ENCODE peak calls at places on chromosomes 6 and 20, in four cellular contexts. One of them, this sample, is unnamed.

GRCh38 chr20:59560588-59561227 is 43.6 kb upstream of the PHACTR3 start:
- DNase-seq in suprapubic skin: no peak
- DNase-seq in A549: peak; percentile 35
- DNase-seq in OCI-LY7: peak; percentile 20
- DNase-seq in this sample: no peak

GRCh38 chr6:16730720-16731502 is 30.3 kb downstream of the ATXN1 start:
- DNase-seq in OCI-LY7: no peak
- DNase-seq in suprapubic skin: no peak
- DNase-seq in A549: no peak
- DNase-seq in this sample: no peak

GRCh38 chr20:47717421-47717820 is 67.9 kb downstream of the SULF2 start:
- DNase-seq in OCI-LY7: no peak
- DNase-seq in A549: no peak
- DNase-seq in suprapubic skin: no peak
- DNase-seq in this sample: no peak

GRCh38 chr6:35919085-35919826 is 1.6 kb downstream of the SRPK1 start:
- DNase-seq in A549: peak; percentile 23
- DNase-seq in OCI-LY7: peak; percentile 38
- DNase-seq in suprapubic skin: no peak
- DNase-seq in this sample: no peak

GRCh38 chr6:117317261-117317660 is 51.9 kb downstream of the VGLL2 start:
- DNase-seq in suprapubic skin: no peak
- DNase-seq in OCI-LY7: peak; percentile 1
- DNase-seq in A549: peak; percentile 22
- DNase-seq in this sample: no peak

GRCh38 chr6:108555399-108556052 is 5.2 kb upstream of the FOXO3 start:
- DNase-seq in OCI-LY7: no peak
- DNase-seq in suprapubic skin: no peak
- DNase-seq in A549: no peak
- DNase-seq in this sample: peak; percentile 65

GRCh38 chr6:107590378-107590777 is 100.5 kb downstream of the SOBP start:
- DNase-seq in OCI-LY7: no peak
- DNase-seq in A549: no peak
- DNase-seq in suprapubic skin: no peak
- DNase-seq in this sample: no peak

GRCh38 chr6:122322824-122323223 is 76.6 kb upstream of the HSF2 start:
- DNase-seq in suprapubic skin: no peak
- DNase-seq in OCI-LY7: no peak
- DNase-seq in A549: no peak
- DNase-seq in this sample: no peak

GRCh38 chr20:38256966-38257365 is 3.6 kb downstream of the KIAA1755 start:
- DNase-seq in suprapubic skin: peak; percentile 37
- DNase-seq in A549: no peak
- DNase-seq in OCI-LY7: no peak
- DNase-seq in this sample: no peak

GRCh38 chr6:111129003-111129402 is 41.7 kb downstream of the SLC16A10 start:
- DNase-seq in suprapubic skin: no peak
- DNase-seq in OCI-LY7: no peak
- DNase-seq in A549: no peak
- DNase-seq in this sample: no peak

GRCh38 chr6:24332306-24332705 is 25.6 kb downstream of the DCDC2 start:
- DNase-seq in suprapubic skin: no peak
- DNase-seq in OCI-LY7: no peak
- DNase-seq in A549: peak; percentile 62
- DNase-seq in this sample: no peak

GRCh38 chr20:47309806-47310426 is 46.6 kb downstream of the ZMYND8 start:
- DNase-seq in suprapubic skin: no peak
- DNase-seq in A549: no peak
- DNase-seq in OCI-LY7: no peak
- DNase-seq in this sample: no peak

GRCh38 chr6:3385660-3386151 is 71.1 kb downstream of the SLC22A23 start:
- DNase-seq in OCI-LY7: no peak
- DNase-seq in A549: no peak
- DNase-seq in suprapubic skin: peak; percentile 80
- DNase-seq in this sample: no peak

GRCh38 chr20:62772994-62773858 is 23.0 kb upstream of the MRGBP start:
- DNase-seq in OCI-LY7: no peak
- DNase-seq in A549: no peak
- DNase-seq in suprapubic skin: no peak
- DNase-seq in this sample: no peak

GRCh38 chr6:44078795-44079671 is 48.2 kb downstream of the MRPL14 start:
- DNase-seq in OCI-LY7: peak; percentile 80
- DNase-seq in A549: peak; percentile 73
- DNase-seq in suprapubic skin: no peak
- DNase-seq in this sample: peak; percentile 46

GRCh38 chr6:125867483-125867935 is 76.7 kb downstream of the NCOA7 start:
- DNase-seq in A549: peak; percentile 37
- DNase-seq in suprapubic skin: no peak
- DNase-seq in OCI-LY7: no peak
- DNase-seq in this sample: no peak

GRCh38 chr6:5067305-5067704 is 17.8 kb upstream of the PPP1R3G start:
- DNase-seq in suprapubic skin: no peak
- DNase-seq in A549: no peak
- DNase-seq in OCI-LY7: no peak
- DNase-seq in this sample: no peak

GRCh38 chr6:135179920-135180457 is 1.1 kb upstream of the MYB start:
- DNase-seq in A549: no peak
- DNase-seq in suprapubic skin: no peak
- DNase-seq in OCI-LY7: no peak
- DNase-seq in this sample: no peak

GRCh38 chr6:156359912-156360311 is 417.3 kb upstream of the ARID1B start:
- DNase-seq in suprapubic skin: no peak
- DNase-seq in OCI-LY7: no peak
- DNase-seq in A549: no peak
- DNase-seq in this sample: no peak

GRCh38 chr6:107153061-107153460 is 37.7 kb upstream of the BEND3 start:
- DNase-seq in A549: no peak
- DNase-seq in OCI-LY7: no peak
- DNase-seq in suprapubic skin: no peak
- DNase-seq in this sample: no peak

DNA sequence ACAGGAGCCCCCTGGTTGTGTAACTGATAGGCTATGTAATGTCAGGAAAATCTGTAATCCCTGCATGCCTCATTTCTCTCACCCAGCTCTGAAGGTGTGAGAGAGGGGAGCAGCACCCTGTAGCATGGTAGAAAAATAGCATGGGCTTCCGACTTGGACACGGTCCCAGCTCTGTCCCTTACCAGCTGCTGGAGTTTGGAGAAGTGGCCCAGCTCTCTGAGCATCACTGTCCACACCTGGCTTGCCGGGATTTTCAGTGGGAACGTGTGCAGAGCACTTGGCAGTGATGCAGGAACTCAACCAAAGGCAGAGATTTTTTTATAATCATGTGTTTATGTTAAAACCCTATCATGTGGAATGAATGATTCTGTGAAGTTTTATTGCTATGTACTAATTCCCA is 34.6 kb downstream of the STK35 start:
- DNase-seq in suprapubic skin: no peak
- DNase-seq in OCI-LY7: no peak
- DNase-seq in A549: no peak
- DNase-seq in this sample: no peak
- H3K4me1 ChIP-seq in suprapubic skin: peaks cover 68% of the 10 kb centered on the region
- H3K4me1 ChIP-seq in OCI-LY7: no peaks in the 10 kb centered on the region
- H3K4me1 ChIP-seq in A549: peaks cover 29% of the 10 kb centered on the region
- H3K4me1 ChIP-seq in this sample: peaks cover 100% of the 10 kb centered on the region

GRCh38 chr6:157996918-157997702 is 15.4 kb downstream of the SYNJ2 start:
- DNase-seq in suprapubic skin: no peak
- DNase-seq in A549: no peak
- DNase-seq in OCI-LY7: no peak
- DNase-seq in this sample: peak; percentile 5
- H3K27ac ChIP-seq in suprapubic skin: no peak overlapping the region
- H3K27ac ChIP-seq in A549: no peak overlapping the region
- H3K27ac ChIP-seq in OCI-LY7: no peak overlapping the region
- H3K27ac ChIP-seq in this sample: no peak overlapping the region

GRCh38 chr6:137543114-137543513 is 48.9 kb upstream of the OLIG3 start:
- DNase-seq in A549: no peak
- DNase-seq in suprapubic skin: no peak
- DNase-seq in OCI-LY7: no peak
- DNase-seq in this sample: no peak

GRCh38 chr6:137547601-137548000 is 53.4 kb upstream of the OLIG3 start:
- DNase-seq in suprapubic skin: no peak
- DNase-seq in A549: no peak
- DNase-seq in OCI-LY7: no peak
- DNase-seq in this sample: no peak

GRCh38 chr6:137547186-137547585 is 53.0 kb upstream of the OLIG3 start:
- DNase-seq in A549: no peak
- DNase-seq in suprapubic skin: no peak
- DNase-seq in OCI-LY7: no peak
- DNase-seq in this sample: no peak

GRCh38 chr6:137542713-137543112 is 48.5 kb upstream of the OLIG3 start:
- DNase-seq in suprapubic skin: no peak
- DNase-seq in A549: no peak
- DNase-seq in OCI-LY7: no peak
- DNase-seq in this sample: no peak

GRCh38 chr6:137545073-137545472 is 50.9 kb upstream of the OLIG3 start:
- DNase-seq in A549: no peak
- DNase-seq in OCI-LY7: no peak
- DNase-seq in suprapubic skin: no peak
- DNase-seq in this sample: no peak
- TF ChIP-seq CTCF in A549: no peak
- TF ChIP-seq CTCF in OCI-LY7: no peak
- TF ChIP-seq CTCF in suprapubic skin: no peak
- TF ChIP-seq CTCF in this sample: no peak

GRCh38 chr6:32442977-32443552 is 3.4 kb downstream of the HLA-DRA start:
- DNase-seq in A549: no peak
- DNase-seq in suprapubic skin: no peak
- DNase-seq in OCI-LY7: no peak
- DNase-seq in this sample: no peak

GRCh38 chr6:32439708-32440214 is at the start of gene HLA-DRA:
- DNase-seq in suprapubic skin: no peak
- DNase-seq in OCI-LY7: peak; percentile 89
- DNase-seq in A549: peak; percentile 35
- DNase-seq in this sample: no peak

GRCh38 chr6:32444433-32444832 is 4.7 kb downstream of the HLA-DRA start:
- DNase-seq in A549: no peak
- DNase-seq in suprapubic skin: no peak
- DNase-seq in OCI-LY7: no peak
- DNase-seq in this sample: no peak

GRCh38 chr6:32439139-32439538 is 548 bp upstream of the HLA-DRA start:
- DNase-seq in A549: no peak
- DNase-seq in suprapubic skin: no peak
- DNase-seq in OCI-LY7: no peak
- DNase-seq in this sample: no peak

GRCh38 chr6:32442243-32442667 is 2.6 kb downstream of the HLA-DRA start:
- DNase-seq in suprapubic skin: no peak
- DNase-seq in OCI-LY7: no peak
- DNase-seq in A549: no peak
- DNase-seq in this sample: no peak
- H3K4me1 ChIP-seq in suprapubic skin: peaks cover 4% of the 10 kb centered on the region
- H3K4me1 ChIP-seq in OCI-LY7: peaks cover 44% of the 10 kb centered on the region
- H3K4me1 ChIP-seq in A549: no peaks in the 10 kb centered on the region
- H3K4me1 ChIP-seq in this sample: peaks cover 9% of the 10 kb centered on the region